ENCODE peak calls at places on chromosomes 5 and 9, in four cellular contexts. Z, M, K and P are unnamed samples.

GRCh38 chr9:100671811-100672305 is 94.0 kb downstream of the CAVIN4 start:
- DNase-seq in Z (no peak), M (no peak), K (no peak), P (no peak)

GRCh38 chr5:168433982-168434381 is 52.3 kb upstream of the RARS1 start:
- DNase-seq in Z (no peak), M (no peak), K (no peak), P (no peak)

GRCh38 chr9:93126825-93127368 is 7.2 kb downstream of the NINJ1 start:
- DNase-seq in Z (no peak), M (peak; percentile 22), K (no peak), P (no peak)

GRCh38 chr9:105883847-105884246 is 189.5 kb downstream of the TMEM38B start:
- DNase-seq in Z (no peak), M (no peak), K (peak; percentile 20), P (no peak)

GRCh38 chr9:21996438-21996837 is 1.8 kb downstream of the CDKN2B-AS1 start:
- DNase-seq in Z (no peak), M (no peak), K (no peak), P (no peak)

GRCh38 chr5:14250094-14250777 is 107.1 kb downstream of the TRIO start:
- DNase-seq in Z (peak; percentile 49), M (peak; percentile 54), K (peak; percentile 68), P (peak; percentile 62)

GRCh38 chr9:86405926-86406325 is 51.7 kb upstream of the TUT7 start:
- DNase-seq in Z (peak; percentile 76), M (no peak), K (peak; percentile 96), P (no peak)

GRCh38 chr5:78541058-78541624 is 107.4 kb downstream of the LHFPL2 start:
- DNase-seq in Z (no peak), M (no peak), K (no peak), P (no peak)

GRCh38 chr5:51380603-51381207 is 2.5 kb upstream of the ISL1 start:
- DNase-seq in Z (no peak), M (no peak), K (no peak), P (no peak)

GRCh38 chr5:142644640-142645361 is 41.1 kb downstream of the FGF1 start:
- DNase-seq in Z (peak; percentile 96), M (no peak), K (peak; percentile 99), P (no peak)

DNA sequence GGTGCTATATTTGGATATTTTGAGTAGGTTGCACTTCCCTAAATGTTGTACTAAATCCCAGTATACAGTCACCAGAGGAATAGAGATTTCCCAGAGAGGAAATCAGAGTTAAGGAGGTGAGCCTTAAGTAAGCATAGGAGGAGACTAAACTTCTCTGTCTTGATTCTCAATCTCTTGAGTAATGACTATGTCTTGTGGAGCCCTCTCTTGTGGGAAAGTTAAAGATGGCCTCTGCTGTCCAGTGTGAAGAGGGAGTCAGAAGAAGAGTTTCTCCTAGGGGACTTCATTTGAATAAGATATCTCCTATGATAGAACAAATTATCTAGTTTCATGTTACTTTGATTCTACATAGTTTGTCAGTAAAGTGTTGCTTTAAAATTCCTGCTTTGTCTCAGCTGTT is 502.5 kb downstream of the PDE4D start:
- DNase-seq in Z (no peak), M (no peak), K (no peak), P (no peak)
- H3K27ac ChIP-seq in Z (no peak overlapping the region), M (no peak overlapping the region), K (no peak overlapping the region), P (peak overlapping the region; percentile 33)

DNA sequence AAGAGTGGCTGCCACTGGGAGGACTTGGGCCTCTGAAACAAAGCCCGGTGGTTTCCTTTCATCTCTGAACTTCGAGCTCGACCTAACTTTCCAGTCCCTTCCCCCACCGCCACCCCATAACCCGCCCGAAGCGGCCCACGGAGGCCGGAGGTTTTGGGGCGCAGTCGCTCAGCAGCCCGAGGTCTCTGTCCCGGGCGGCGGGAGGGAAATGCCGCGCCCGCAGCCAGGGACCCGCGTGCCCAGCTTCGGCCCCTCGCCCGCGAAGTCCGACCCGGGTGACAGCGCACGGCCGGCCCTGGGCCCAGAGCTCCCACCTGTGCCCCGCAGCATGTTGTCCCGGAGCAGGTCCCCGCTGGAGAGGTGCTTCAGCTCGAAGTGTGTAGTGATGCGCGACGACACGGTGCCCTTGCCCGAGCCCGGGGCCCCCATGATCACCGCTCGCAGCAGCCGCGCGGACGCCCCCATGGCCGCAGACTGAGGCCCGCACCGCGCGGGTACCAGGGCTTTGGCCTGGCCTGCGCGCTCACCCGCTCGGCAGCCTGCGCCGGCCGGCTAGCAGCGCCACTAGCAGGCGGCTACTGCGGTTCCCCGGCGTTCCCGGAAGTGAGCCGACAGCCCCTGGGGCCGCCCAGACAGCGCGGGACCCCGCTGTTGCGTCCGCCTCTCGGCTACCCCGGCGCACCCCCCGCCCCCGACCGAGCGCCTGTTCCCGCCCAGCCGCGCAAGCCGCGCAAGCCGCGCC is at the start of gene AK3:
- DNase-seq in Z (peak; percentile 66), M (peak; percentile 85), K (peak; percentile 79), P (peak; percentile 77)
- TF ChIP-seq CTCF in Z (peak; percentile 25), M (peak; percentile 32), K (no peak), P (no peak)

GRCh38 chr9:123132696-123133095 is 99.2 kb downstream of the GPR21 start:
- DNase-seq in Z (no peak), M (no peak), K (no peak), P (no peak)
- H3K27ac ChIP-seq in Z (no peak overlapping the region), M (no peak overlapping the region), K (no peak overlapping the region), P (no peak overlapping the region)

GRCh38 chr5:171207256-171207866 is 101.7 kb upstream of the TLX3 start:
- DNase-seq in Z (peak; percentile 6), M (no peak), K (peak; percentile 16), P (no peak)
- TF ChIP-seq CTCF in Z (peak; percentile 70), M (peak; percentile 39), K (peak; percentile 54), P (peak; percentile 35)